ENCODE peak calls at places on chromosomes 13 and 19, in nine cellular contexts. One of them, this sample, is unnamed.

GRCh38 chr19:7159105-7159933 is 89.8 kb downstream of the ZNF557 start:
- DNase-seq in GM13977: no peak
- DNase-seq in psoas muscle: peak; percentile 90
- DNase-seq in adrenal gland: peak; percentile 89
- DNase-seq in Calu3: no peak
- DNase-seq in uterus: peak; percentile 83
- DNase-seq in left lung: no peak
- DNase-seq in ascending aorta: peak; percentile 89
- DNase-seq in GM20000: no peak
- DNase-seq in this sample: no peak

GRCh38 chr13:44117351-44117750 is 237.6 kb downstream of the LACC1 start:
- DNase-seq in GM13977: peak; percentile 4
- DNase-seq in psoas muscle: no peak
- DNase-seq in adrenal gland: no peak
- DNase-seq in Calu3: no peak
- DNase-seq in uterus: no peak
- DNase-seq in left lung: no peak
- DNase-seq in ascending aorta: no peak
- DNase-seq in GM20000: no peak
- DNase-seq in this sample: no peak

GRCh38 chr19:47369923-47370625 is 21.0 kb downstream of the DHX34 start:
- DNase-seq in GM13977: no peak
- DNase-seq in psoas muscle: no peak
- DNase-seq in adrenal gland: peak; percentile 62
- DNase-seq in Calu3: no peak
- DNase-seq in uterus: no peak
- DNase-seq in left lung: peak; percentile 87
- DNase-seq in ascending aorta: no peak
- DNase-seq in GM20000: no peak
- DNase-seq in this sample: no peak

GRCh38 chr13:19810996-19811881 is 28.5 kb upstream of the PSPC1 start:
- DNase-seq in GM13977: no peak
- DNase-seq in psoas muscle: no peak
- DNase-seq in adrenal gland: no peak
- DNase-seq in Calu3: no peak
- DNase-seq in uterus: no peak
- DNase-seq in left lung: no peak
- DNase-seq in ascending aorta: no peak
- DNase-seq in GM20000: no peak
- DNase-seq in this sample: no peak

GRCh38 chr19:17281391-17282304 is at the start of gene ANKLE1:
- DNase-seq in GM13977: peak; percentile 84
- DNase-seq in psoas muscle: peak; percentile 67
- DNase-seq in adrenal gland: no peak
- DNase-seq in Calu3: no peak
- DNase-seq in uterus: no peak
- DNase-seq in left lung: peak; percentile 86
- DNase-seq in ascending aorta: no peak
- DNase-seq in GM20000: peak; percentile 84
- DNase-seq in this sample: no peak

GRCh38 chr13:108897955-108898354 is 268.5 kb downstream of the MYO16 start:
- DNase-seq in GM13977: no peak
- DNase-seq in psoas muscle: no peak
- DNase-seq in adrenal gland: no peak
- DNase-seq in Calu3: no peak
- DNase-seq in uterus: no peak
- DNase-seq in left lung: no peak
- DNase-seq in ascending aorta: no peak
- DNase-seq in GM20000: no peak
- DNase-seq in this sample: no peak

GRCh38 chr19:2087621-2088100 is 8.5 kb downstream of the MOB3A start:
- DNase-seq in GM13977: peak; percentile 56
- DNase-seq in psoas muscle: peak; percentile 65
- DNase-seq in adrenal gland: no peak
- DNase-seq in Calu3: no peak
- DNase-seq in uterus: no peak
- DNase-seq in left lung: no peak
- DNase-seq in ascending aorta: no peak
- DNase-seq in GM20000: no peak
- DNase-seq in this sample: no peak

GRCh38 chr19:8458380-8458779 is 13.6 kb downstream of the HNRNPM start:
- DNase-seq in GM13977: no peak
- DNase-seq in psoas muscle: no peak
- DNase-seq in adrenal gland: no peak
- DNase-seq in Calu3: no peak
- DNase-seq in uterus: no peak
- DNase-seq in left lung: no peak
- DNase-seq in ascending aorta: no peak
- DNase-seq in GM20000: no peak
- DNase-seq in this sample: no peak

GRCh38 chr13:97506511-97506910 is 72.5 kb downstream of the RAP2A start:
- DNase-seq in GM13977: no peak
- DNase-seq in psoas muscle: no peak
- DNase-seq in adrenal gland: peak; percentile 41
- DNase-seq in Calu3: no peak
- DNase-seq in uterus: no peak
- DNase-seq in left lung: no peak
- DNase-seq in ascending aorta: no peak
- DNase-seq in GM20000: no peak
- DNase-seq in this sample: no peak

GRCh38 chr13:33744589-33745369 is 73.2 kb upstream of the RFC3 start:
- DNase-seq in GM13977: no peak
- DNase-seq in psoas muscle: no peak
- DNase-seq in adrenal gland: no peak
- DNase-seq in Calu3: no peak
- DNase-seq in uterus: no peak
- DNase-seq in left lung: no peak
- DNase-seq in ascending aorta: no peak
- DNase-seq in GM20000: no peak
- DNase-seq in this sample: no peak

GRCh38 chr19:1461862-1462261 is 11.9 kb downstream of the APC2 start:
- DNase-seq in GM13977: no peak
- DNase-seq in psoas muscle: peak; percentile 44
- DNase-seq in adrenal gland: no peak
- DNase-seq in Calu3: no peak
- DNase-seq in uterus: no peak
- DNase-seq in left lung: peak; percentile 80
- DNase-seq in ascending aorta: no peak
- DNase-seq in GM20000: no peak
- DNase-seq in this sample: no peak

GRCh38 chr19:20233105-20233504 is 66.1 kb downstream of the ZNF486 start:
- DNase-seq in GM13977: no peak
- DNase-seq in psoas muscle: no peak
- DNase-seq in adrenal gland: no peak
- DNase-seq in Calu3: no peak
- DNase-seq in uterus: no peak
- DNase-seq in left lung: no peak
- DNase-seq in ascending aorta: no peak
- DNase-seq in GM20000: no peak
- DNase-seq in this sample: no peak

GRCh38 chr13:60482012-60482411 is 85.0 kb downstream of the TDRD3 start:
- DNase-seq in GM13977: no peak
- DNase-seq in psoas muscle: no peak
- DNase-seq in adrenal gland: no peak
- DNase-seq in Calu3: no peak
- DNase-seq in uterus: no peak
- DNase-seq in left lung: no peak
- DNase-seq in ascending aorta: no peak
- DNase-seq in GM20000: no peak
- DNase-seq in this sample: no peak

DNA sequence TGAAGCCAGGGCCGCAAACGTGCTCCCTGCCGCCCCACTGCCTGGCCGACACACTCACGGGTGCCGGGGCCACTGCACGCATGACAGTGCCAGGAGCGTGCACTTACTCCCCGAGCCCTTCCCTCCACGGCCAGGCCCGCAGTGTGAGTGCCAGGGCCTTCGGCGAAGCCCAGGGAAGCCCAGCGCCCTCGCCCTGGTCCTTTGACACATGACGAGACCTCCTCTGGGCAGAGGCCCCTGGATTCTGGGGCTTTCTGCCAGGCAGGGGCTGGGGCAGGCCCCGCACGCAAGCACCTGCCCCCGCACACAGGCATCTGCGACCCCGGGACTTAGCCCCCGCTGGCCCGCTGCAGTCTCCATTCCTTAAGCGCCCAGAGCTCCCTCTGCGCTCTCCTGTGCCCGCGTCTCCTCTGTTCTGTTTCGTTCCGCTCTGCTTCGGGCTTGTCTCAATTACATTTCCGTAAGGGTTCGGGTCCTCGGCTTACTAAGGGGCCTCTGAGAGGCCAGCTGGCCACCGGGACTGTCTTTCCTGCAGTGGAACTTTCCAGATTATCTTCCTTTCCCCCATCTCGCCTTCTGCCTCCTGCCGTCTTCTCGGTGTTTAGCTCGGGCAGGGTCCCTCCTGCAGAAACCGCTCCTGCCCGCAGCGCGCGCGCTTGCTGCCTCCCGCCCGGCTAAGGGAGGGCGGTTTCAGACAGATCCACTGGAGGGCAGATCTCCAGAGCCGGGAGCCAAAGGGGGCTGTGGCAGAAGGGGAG is 98.8 kb downstream of the ING1 start:
- DNase-seq in GM13977: no peak
- DNase-seq in psoas muscle: no peak
- DNase-seq in adrenal gland: no peak
- DNase-seq in Calu3: no peak
- DNase-seq in uterus: no peak
- DNase-seq in left lung: no peak
- DNase-seq in ascending aorta: no peak
- DNase-seq in GM20000: no peak
- DNase-seq in this sample: no peak
- TF ChIP-seq CTCF in GM13977: no peak
- TF ChIP-seq CTCF in psoas muscle: no peak
- TF ChIP-seq CTCF in adrenal gland: peak; percentile 11
- TF ChIP-seq CTCF in Calu3: no peak
- TF ChIP-seq CTCF in uterus: no peak
- TF ChIP-seq CTCF in left lung: no peak
- TF ChIP-seq CTCF in ascending aorta: no peak
- TF ChIP-seq CTCF in GM20000: no peak
- TF ChIP-seq CTCF in this sample: no peak

DNA sequence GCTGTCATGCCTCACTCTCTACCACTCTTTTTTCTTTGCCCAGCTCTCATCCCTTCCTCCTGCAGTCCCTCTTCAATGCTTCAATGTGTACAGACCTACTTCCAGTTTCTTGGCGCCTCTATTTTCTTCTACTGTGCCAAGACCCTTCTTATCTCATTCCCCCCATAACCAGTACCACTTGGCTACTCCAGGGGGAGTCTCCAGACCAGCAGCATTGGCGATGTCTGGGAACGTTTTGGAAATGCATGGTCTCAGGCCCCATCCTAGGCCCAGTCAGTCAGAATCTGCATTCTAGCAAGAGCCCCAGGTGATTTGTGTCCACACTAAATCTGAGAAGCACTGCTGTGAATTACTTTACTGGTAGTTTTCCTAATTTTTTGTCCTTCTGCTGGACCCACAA is 198.2 kb downstream of the SLC7A1 start:
- DNase-seq in GM13977: no peak
- DNase-seq in psoas muscle: no peak
- DNase-seq in adrenal gland: no peak
- DNase-seq in Calu3: peak; percentile 1
- DNase-seq in uterus: no peak
- DNase-seq in left lung: no peak
- DNase-seq in ascending aorta: no peak
- DNase-seq in GM20000: no peak
- DNase-seq in this sample: no peak
- TF ChIP-seq CTCF in GM13977: no peak
- TF ChIP-seq CTCF in psoas muscle: no peak
- TF ChIP-seq CTCF in adrenal gland: no peak
- TF ChIP-seq CTCF in Calu3: no peak
- TF ChIP-seq CTCF in uterus: no peak
- TF ChIP-seq CTCF in left lung: no peak
- TF ChIP-seq CTCF in ascending aorta: no peak
- TF ChIP-seq CTCF in GM20000: no peak
- TF ChIP-seq CTCF in this sample: no peak

GRCh38 chr19:24051516-24051915 is 35.5 kb upstream of the ZNF254 start:
- DNase-seq in GM13977: no peak
- DNase-seq in psoas muscle: no peak
- DNase-seq in adrenal gland: no peak
- DNase-seq in Calu3: no peak
- DNase-seq in uterus: no peak
- DNase-seq in left lung: no peak
- DNase-seq in ascending aorta: no peak
- DNase-seq in GM20000: no peak
- DNase-seq in this sample: no peak

GRCh38 chr19:24052811-24053210 is 34.2 kb upstream of the ZNF254 start:
- DNase-seq in GM13977: no peak
- DNase-seq in psoas muscle: no peak
- DNase-seq in adrenal gland: no peak
- DNase-seq in Calu3: no peak
- DNase-seq in uterus: no peak
- DNase-seq in left lung: no peak
- DNase-seq in ascending aorta: no peak
- DNase-seq in GM20000: no peak
- DNase-seq in this sample: no peak

GRCh38 chr19:24049537-24049936 is 37.5 kb upstream of the ZNF254 start:
- DNase-seq in GM13977: no peak
- DNase-seq in psoas muscle: no peak
- DNase-seq in adrenal gland: no peak
- DNase-seq in Calu3: no peak
- DNase-seq in uterus: no peak
- DNase-seq in left lung: no peak
- DNase-seq in ascending aorta: no peak
- DNase-seq in GM20000: no peak
- DNase-seq in this sample: no peak

GRCh38 chr19:24046550-24046949 is 40.4 kb upstream of the ZNF254 start:
- DNase-seq in GM13977: no peak
- DNase-seq in psoas muscle: no peak
- DNase-seq in adrenal gland: no peak
- DNase-seq in Calu3: no peak
- DNase-seq in uterus: no peak
- DNase-seq in left lung: no peak
- DNase-seq in ascending aorta: no peak
- DNase-seq in GM20000: no peak
- DNase-seq in this sample: no peak

DNA sequence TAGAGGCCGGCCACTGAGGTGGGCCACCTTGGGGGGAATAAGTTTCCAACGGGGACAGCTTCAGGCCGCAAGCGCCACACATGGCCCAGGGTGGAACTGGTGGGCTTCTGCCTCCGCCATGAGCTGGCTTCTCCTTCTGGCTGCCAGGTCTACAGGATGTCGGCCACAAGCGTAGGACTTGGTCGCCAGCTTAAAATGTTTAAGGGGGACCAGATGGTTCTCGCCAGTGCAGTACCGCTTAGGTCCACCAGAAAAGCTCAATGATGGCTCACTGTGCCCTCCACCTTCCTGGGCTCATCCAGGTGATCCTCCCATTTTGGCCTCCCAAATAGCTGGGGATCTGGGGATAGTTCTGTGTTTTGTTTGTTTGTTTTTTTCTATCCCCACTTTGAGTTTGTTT is 38.7 kb upstream of the ZNF254 start:
- DNase-seq in GM13977: no peak
- DNase-seq in psoas muscle: no peak
- DNase-seq in adrenal gland: no peak
- DNase-seq in Calu3: no peak
- DNase-seq in uterus: no peak
- DNase-seq in left lung: no peak
- DNase-seq in ascending aorta: no peak
- DNase-seq in GM20000: no peak
- DNase-seq in this sample: no peak
- TF ChIP-seq CTCF in GM13977: no peak
- TF ChIP-seq CTCF in psoas muscle: no peak
- TF ChIP-seq CTCF in adrenal gland: no peak
- TF ChIP-seq CTCF in Calu3: no peak
- TF ChIP-seq CTCF in uterus: no peak
- TF ChIP-seq CTCF in left lung: no peak
- TF ChIP-seq CTCF in ascending aorta: no peak
- TF ChIP-seq CTCF in GM20000: no peak
- TF ChIP-seq CTCF in this sample: no peak

GRCh38 chr19:44576843-44577565 is 36.4 kb upstream of the IGSF23 start:
- DNase-seq in GM13977: no peak
- DNase-seq in psoas muscle: no peak
- DNase-seq in adrenal gland: peak; percentile 35
- DNase-seq in Calu3: peak; percentile 78
- DNase-seq in uterus: no peak
- DNase-seq in left lung: no peak
- DNase-seq in ascending aorta: no peak
- DNase-seq in GM20000: no peak
- DNase-seq in this sample: no peak
- TF ChIP-seq CTCF in GM13977: peak; percentile 57
- TF ChIP-seq CTCF in psoas muscle: peak; percentile 50
- TF ChIP-seq CTCF in adrenal gland: peak; percentile 22
- TF ChIP-seq CTCF in Calu3: peak; percentile 94
- TF ChIP-seq CTCF in uterus: no peak
- TF ChIP-seq CTCF in left lung: peak; percentile 26
- TF ChIP-seq CTCF in ascending aorta: peak; percentile 46
- TF ChIP-seq CTCF in GM20000: no peak
- TF ChIP-seq CTCF in this sample: peak; percentile 76